ENCODE peak calls at places on chromosomes 12 and 14, in eight cellular contexts. One of them, this sample, is unnamed. For H3K4me1, the result is how much of the 10 kb centered on the place peaks cover.

GRCh38 chr12:125249066-125249824 is 184.0 kb downstream of the AACS start:
- DNase-seq in GM12878: no peak
- DNase-seq in HCT116: no peak
- DNase-seq in stomach: no peak
- DNase-seq in Panc1: no peak
- DNase-seq in spleen: no peak
- DNase-seq in prostate gland: no peak
- DNase-seq in suprapubic skin: no peak
- DNase-seq in this sample: no peak

GRCh38 chr12:70535896-70536374 is 101.3 kb downstream of the PTPRB start:
- DNase-seq in prostate gland: peak
- DNase-seq in spleen: no peak
- DNase-seq in HCT116: no peak
- DNase-seq in stomach: no peak
- DNase-seq in suprapubic skin: no peak
- DNase-seq in GM12878: no peak
- DNase-seq in Panc1: no peak
- DNase-seq in this sample: no peak

GRCh38 chr12:26821212-26821701 is 11.7 kb downstream of the ITPR2 start:
- DNase-seq in HCT116: no peak
- DNase-seq in spleen: no peak
- DNase-seq in suprapubic skin: no peak
- DNase-seq in GM12878: no peak
- DNase-seq in Panc1: no peak
- DNase-seq in prostate gland: no peak
- DNase-seq in stomach: no peak
- DNase-seq in this sample: no peak

GRCh38 chr12:48956279-48957140 is 777 bp downstream of the ARF3 start:
- DNase-seq in GM12878: peak
- DNase-seq in suprapubic skin: peak
- DNase-seq in prostate gland: peak
- DNase-seq in Panc1: no peak
- DNase-seq in HCT116: peak
- DNase-seq in spleen: peak
- DNase-seq in stomach: peak
- DNase-seq in this sample: peak

GRCh38 chr12:5499566-5500325 is 67.8 kb downstream of the NTF3 start:
- DNase-seq in prostate gland: no peak
- DNase-seq in stomach: no peak
- DNase-seq in HCT116: no peak
- DNase-seq in suprapubic skin: no peak
- DNase-seq in spleen: no peak
- DNase-seq in GM12878: no peak
- DNase-seq in Panc1: no peak
- DNase-seq in this sample: no peak

GRCh38 chr14:73007835-73008234 is 19.1 kb downstream of the ZFYVE1 start:
- DNase-seq in Panc1: no peak
- DNase-seq in HCT116: no peak
- DNase-seq in suprapubic skin: no peak
- DNase-seq in prostate gland: no peak
- DNase-seq in spleen: no peak
- DNase-seq in stomach: no peak
- DNase-seq in GM12878: no peak
- DNase-seq in this sample: no peak

GRCh38 chr12:116672842-116673516 is 64.9 kb downstream of the SPRING1 start:
- DNase-seq in GM12878: peak
- DNase-seq in prostate gland: no peak
- DNase-seq in Panc1: no peak
- DNase-seq in spleen: no peak
- DNase-seq in stomach: no peak
- DNase-seq in suprapubic skin: no peak
- DNase-seq in HCT116: no peak
- DNase-seq in this sample: no peak

GRCh38 chr14:102015045-102015685 is 50.8 kb downstream of the DYNC1H1 start:
- DNase-seq in prostate gland: no peak
- DNase-seq in Panc1: no peak
- DNase-seq in stomach: no peak
- DNase-seq in spleen: no peak
- DNase-seq in GM12878: no peak
- DNase-seq in HCT116: no peak
- DNase-seq in suprapubic skin: no peak
- DNase-seq in this sample: peak

GRCh38 chr12:2974560-2974971 is 15.4 kb downstream of the TEAD4 start:
- DNase-seq in stomach: no peak
- DNase-seq in Panc1: no peak
- DNase-seq in spleen: no peak
- DNase-seq in HCT116: no peak
- DNase-seq in prostate gland: no peak
- DNase-seq in GM12878: no peak
- DNase-seq in suprapubic skin: no peak
- DNase-seq in this sample: no peak

GRCh38 chr14:104101086-104101621 is 15.7 kb downstream of the ASPG start:
- DNase-seq in Panc1: no peak
- DNase-seq in HCT116: no peak
- DNase-seq in suprapubic skin: peak
- DNase-seq in GM12878: no peak
- DNase-seq in stomach: peak
- DNase-seq in prostate gland: peak
- DNase-seq in spleen: peak
- DNase-seq in this sample: peak

GRCh38 chr12:120301962-120302815 is at the start of gene SIRT4:
- DNase-seq in prostate gland: peak
- DNase-seq in suprapubic skin: peak
- DNase-seq in spleen: peak
- DNase-seq in HCT116: peak
- DNase-seq in Panc1: peak
- DNase-seq in stomach: peak
- DNase-seq in GM12878: peak
- DNase-seq in this sample: peak

GRCh38 chr14:41051801-41052200 is 554.9 kb upstream of the LRFN5 start:
- DNase-seq in spleen: no peak
- DNase-seq in suprapubic skin: no peak
- DNase-seq in Panc1: no peak
- DNase-seq in stomach: no peak
- DNase-seq in GM12878: no peak
- DNase-seq in prostate gland: no peak
- DNase-seq in HCT116: no peak
- DNase-seq in this sample: no peak

DNA sequence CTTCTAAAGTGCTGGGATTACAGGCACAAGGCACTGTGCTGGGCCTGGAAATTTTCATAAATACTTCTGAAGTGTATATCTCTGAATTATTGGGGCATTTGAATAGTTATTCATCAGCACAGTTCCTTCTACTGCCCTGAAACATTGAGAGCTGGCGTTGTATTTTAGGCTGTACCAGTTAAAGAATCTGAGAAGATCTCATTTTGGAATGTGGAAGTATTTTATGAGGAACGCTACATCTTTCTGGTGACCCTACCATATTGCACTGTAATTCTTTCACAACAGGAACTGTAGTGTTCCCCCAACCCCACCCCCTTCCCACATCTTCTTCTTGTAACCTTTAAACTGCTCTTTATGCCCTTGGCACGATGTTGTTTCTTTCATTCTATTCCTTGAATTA is 349.0 kb upstream of the RGS6 start:
- DNase-seq in prostate gland: no peak
- DNase-seq in suprapubic skin: no peak
- DNase-seq in GM12878: no peak
- DNase-seq in HCT116: no peak
- DNase-seq in Panc1: no peak
- DNase-seq in stomach: no peak
- DNase-seq in spleen: no peak
- DNase-seq in this sample: no peak
- H3K4me1 ChIP-seq in prostate gland: under half
- H3K4me1 ChIP-seq in suprapubic skin: under half
- H3K4me1 ChIP-seq in GM12878: under half
- H3K4me1 ChIP-seq in HCT116: under half
- H3K4me1 ChIP-seq in Panc1: under half
- H3K4me1 ChIP-seq in stomach: under half
- H3K4me1 ChIP-seq in spleen: under half
- H3K4me1 ChIP-seq in this sample: under half

DNA sequence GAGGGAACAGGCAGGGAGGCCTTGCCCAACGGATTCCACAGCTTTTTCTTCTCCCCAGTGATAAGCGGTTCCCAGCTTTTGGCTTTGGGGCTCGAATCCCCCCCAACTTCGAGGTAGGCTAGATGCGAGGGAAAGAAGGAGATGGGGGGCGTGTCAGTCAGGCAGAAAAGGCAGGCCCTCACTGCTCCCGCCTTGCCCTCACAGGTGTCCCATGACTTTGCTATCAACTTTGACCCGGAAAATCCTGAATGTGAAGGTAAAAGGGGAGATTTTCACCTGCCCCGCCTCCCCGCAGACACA is 4.9 kb downstream of the CPNE6 start:
- DNase-seq in spleen: no peak
- DNase-seq in HCT116: no peak
- DNase-seq in GM12878: no peak
- DNase-seq in suprapubic skin: no peak
- DNase-seq in Panc1: no peak
- DNase-seq in prostate gland: no peak
- DNase-seq in stomach: no peak
- DNase-seq in this sample: no peak
- TF ChIP-seq POLR2AphosphoS5 in spleen: no peak
- TF ChIP-seq POLR2AphosphoS5 in HCT116: no peak
- TF ChIP-seq POLR2AphosphoS5 in GM12878: no peak
- TF ChIP-seq POLR2AphosphoS5 in suprapubic skin: no peak
- TF ChIP-seq POLR2AphosphoS5 in Panc1: no peak
- TF ChIP-seq POLR2AphosphoS5 in prostate gland: no peak
- TF ChIP-seq POLR2AphosphoS5 in stomach: no peak
- TF ChIP-seq POLR2AphosphoS5 in this sample: no peak

GRCh38 chr12:104522985-104523719 is 66.4 kb downstream of the CHST11 start:
- DNase-seq in Panc1: no peak
- DNase-seq in suprapubic skin: no peak
- DNase-seq in GM12878: no peak
- DNase-seq in stomach: no peak
- DNase-seq in prostate gland: no peak
- DNase-seq in HCT116: no peak
- DNase-seq in spleen: no peak
- DNase-seq in this sample: no peak
- H3K4me1 ChIP-seq in Panc1: under half
- H3K4me1 ChIP-seq in suprapubic skin: under half
- H3K4me1 ChIP-seq in GM12878: under half
- H3K4me1 ChIP-seq in stomach: under half
- H3K4me1 ChIP-seq in prostate gland: under half
- H3K4me1 ChIP-seq in HCT116: under half
- H3K4me1 ChIP-seq in spleen: half or more
- H3K4me1 ChIP-seq in this sample: under half

GRCh38 chr14:38202444-38203191 is 5.1 kb upstream of the SSTR1 start:
- DNase-seq in stomach: no peak
- DNase-seq in spleen: no peak
- DNase-seq in Panc1: no peak
- DNase-seq in suprapubic skin: no peak
- DNase-seq in GM12878: no peak
- DNase-seq in prostate gland: no peak
- DNase-seq in HCT116: no peak
- DNase-seq in this sample: no peak
- TF ChIP-seq POLR2AphosphoS5 in stomach: no peak
- TF ChIP-seq POLR2AphosphoS5 in spleen: no peak
- TF ChIP-seq POLR2AphosphoS5 in Panc1: no peak
- TF ChIP-seq POLR2AphosphoS5 in suprapubic skin: no peak
- TF ChIP-seq POLR2AphosphoS5 in GM12878: no peak
- TF ChIP-seq POLR2AphosphoS5 in prostate gland: no peak
- TF ChIP-seq POLR2AphosphoS5 in HCT116: no peak
- TF ChIP-seq POLR2AphosphoS5 in this sample: no peak

GRCh38 chr14:77037338-77037782 is 8.9 kb upstream of the IRF2BPL start:
- DNase-seq in GM12878: no peak
- DNase-seq in suprapubic skin: no peak
- DNase-seq in stomach: no peak
- DNase-seq in HCT116: no peak
- DNase-seq in Panc1: no peak
- DNase-seq in prostate gland: no peak
- DNase-seq in spleen: no peak
- DNase-seq in this sample: no peak
- H3K4me1 ChIP-seq in GM12878: half or more
- H3K4me1 ChIP-seq in suprapubic skin: half or more
- H3K4me1 ChIP-seq in stomach: half or more
- H3K4me1 ChIP-seq in HCT116: half or more
- H3K4me1 ChIP-seq in Panc1: half or more
- H3K4me1 ChIP-seq in prostate gland: under half
- H3K4me1 ChIP-seq in spleen: half or more
- H3K4me1 ChIP-seq in this sample: half or more

DNA sequence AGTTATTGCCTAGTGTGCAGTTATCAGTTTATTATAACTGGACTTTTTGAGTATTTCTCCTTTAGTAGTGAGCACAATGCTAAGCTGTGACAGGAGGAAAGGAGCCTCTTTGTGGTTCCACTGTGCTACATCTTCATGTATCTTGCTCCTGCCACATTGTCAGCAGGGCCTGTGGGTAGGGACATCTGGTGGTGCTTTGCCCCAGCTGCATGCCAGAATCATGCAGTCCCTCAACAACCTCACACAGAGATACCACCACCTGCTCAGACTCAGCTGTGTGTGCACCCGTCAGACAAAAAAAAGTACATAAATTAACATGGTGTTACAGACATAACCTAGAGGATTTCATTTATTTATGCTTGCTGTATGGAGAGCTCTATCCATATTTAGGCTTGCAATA is 51.1 kb downstream of the MIS18BP1 start:
- DNase-seq in prostate gland: no peak
- DNase-seq in GM12878: no peak
- DNase-seq in suprapubic skin: no peak
- DNase-seq in HCT116: no peak
- DNase-seq in spleen: no peak
- DNase-seq in stomach: no peak
- DNase-seq in Panc1: no peak
- DNase-seq in this sample: no peak
- TF ChIP-seq POLR2AphosphoS5 in prostate gland: no peak
- TF ChIP-seq POLR2AphosphoS5 in GM12878: no peak
- TF ChIP-seq POLR2AphosphoS5 in suprapubic skin: no peak
- TF ChIP-seq POLR2AphosphoS5 in HCT116: no peak
- TF ChIP-seq POLR2AphosphoS5 in spleen: no peak
- TF ChIP-seq POLR2AphosphoS5 in stomach: no peak
- TF ChIP-seq POLR2AphosphoS5 in Panc1: no peak
- TF ChIP-seq POLR2AphosphoS5 in this sample: no peak

GRCh38 chr12:111440631-111441030 is 34.9 kb downstream of the SH2B3 start:
- DNase-seq in spleen: peak
- DNase-seq in stomach: no peak
- DNase-seq in suprapubic skin: no peak
- DNase-seq in HCT116: no peak
- DNase-seq in GM12878: no peak
- DNase-seq in Panc1: no peak
- DNase-seq in prostate gland: no peak
- DNase-seq in this sample: no peak

GRCh38 chr12:111439657-111440151 is 34.0 kb downstream of the SH2B3 start:
- DNase-seq in HCT116: no peak
- DNase-seq in GM12878: no peak
- DNase-seq in Panc1: no peak
- DNase-seq in stomach: no peak
- DNase-seq in suprapubic skin: no peak
- DNase-seq in prostate gland: no peak
- DNase-seq in spleen: peak
- DNase-seq in this sample: no peak

GRCh38 chr12:111442301-111443045 is 36.8 kb downstream of the SH2B3 start:
- DNase-seq in GM12878: no peak
- DNase-seq in stomach: no peak
- DNase-seq in spleen: peak
- DNase-seq in prostate gland: no peak
- DNase-seq in suprapubic skin: no peak
- DNase-seq in HCT116: no peak
- DNase-seq in Panc1: no peak
- DNase-seq in this sample: peak

GRCh38 chr12:111440152-111440551 is 34.4 kb downstream of the SH2B3 start:
- DNase-seq in HCT116: no peak
- DNase-seq in suprapubic skin: no peak
- DNase-seq in GM12878: no peak
- DNase-seq in stomach: no peak
- DNase-seq in spleen: peak
- DNase-seq in Panc1: no peak
- DNase-seq in prostate gland: no peak
- DNase-seq in this sample: no peak

GRCh38 chr12:111441107-111441928 is 35.6 kb downstream of the SH2B3 start:
- DNase-seq in stomach: no peak
- DNase-seq in HCT116: no peak
- DNase-seq in spleen: peak
- DNase-seq in prostate gland: no peak
- DNase-seq in Panc1: no peak
- DNase-seq in GM12878: no peak
- DNase-seq in suprapubic skin: no peak
- DNase-seq in this sample: no peak
- H3K4me1 ChIP-seq in stomach: half or more
- H3K4me1 ChIP-seq in HCT116: under half
- H3K4me1 ChIP-seq in spleen: half or more
- H3K4me1 ChIP-seq in prostate gland: under half
- H3K4me1 ChIP-seq in Panc1: half or more
- H3K4me1 ChIP-seq in GM12878: half or more
- H3K4me1 ChIP-seq in suprapubic skin: half or more
- H3K4me1 ChIP-seq in this sample: half or more

This sample was measured in upper lobe of left lung.